ENCODE peak calls at places on chromosomes 7 and 10, in ten cellular contexts. K is left lung, Y is heart right ventricle, S is left ventricle myocardium inferior, F is AG04450, I is mesendoderm, B is cardiac muscle cell, L is adrenal gland, O is HL-60, Z is GM23248. A is an unnamed sample.

GRCh38 chr7:108455524-108455832 is 758 bp downstream of the NRCAM start:
- DNase-seq in L (peak; percentile 70), B (no peak), F (no peak), S (no peak), Z (no peak), Y (no peak), K (no peak), I (no peak), O (no peak), A (peak; percentile 37)

GRCh38 chr7:100353685-100354330 is 4.1 kb upstream of the PILRB start:
- DNase-seq in K (no peak), O (no peak), B (no peak), F (no peak), S (no peak), L (peak; percentile 46), I (no peak), Z (no peak), Y (no peak), A (no peak)

GRCh38 chr10:69124558-69125121 is 662 bp downstream of the VPS26A start:
- DNase-seq in S (peak; percentile 34), Z (peak; percentile 80), O (peak; percentile 76), F (peak; percentile 11), Y (peak; percentile 40), K (peak; percentile 59), L (peak; percentile 74), I (peak; percentile 77), B (peak; percentile 70), A (peak; percentile 55)

GRCh38 chr10:17228081-17229015 is at the start of gene VIM:
- DNase-seq in L (peak; percentile 93), O (peak; percentile 79), S (peak; percentile 88), F (peak; percentile 84), I (peak; percentile 97), Y (peak; percentile 92), B (peak; percentile 86), K (peak; percentile 93), Z (peak; percentile 100), A (peak; percentile 95)

GRCh38 chr7:26704036-26704435 is 160.4 kb downstream of the SKAP2 start:
- DNase-seq in F (no peak), L (no peak), K (no peak), O (no peak), S (no peak), Z (no peak), Y (no peak), I (no peak), B (no peak), A (no peak)

GRCh38 chr7:128104109-128104742 is 73.0 kb upstream of the LRRC4 start:
- DNase-seq in F (no peak), Z (peak; percentile 62), S (peak; percentile 26), B (no peak), Y (peak; percentile 29), L (no peak), I (no peak), K (no peak), O (peak; percentile 77), A (no peak)

GRCh38 chr10:14601872-14602725 is 172.6 kb downstream of the FAM107B start:
- DNase-seq in Y (no peak), K (peak; percentile 69), F (no peak), B (no peak), O (peak; percentile 73), S (no peak), L (peak; percentile 74), I (peak; percentile 62), Z (peak; percentile 88), A (no peak)

GRCh38 chr7:17599733-17600685 is 301.6 kb downstream of the AHR start:
- DNase-seq in K (no peak), L (no peak), Y (no peak), B (no peak), F (peak; percentile 80), Z (peak; percentile 92), O (no peak), I (no peak), S (no peak), A (peak; percentile 47)

GRCh38 chr7:117138474-117138873 is 184.4 kb downstream of the WNT2 start:
- DNase-seq in Z (no peak), B (no peak), I (no peak), K (no peak), F (no peak), Y (no peak), L (no peak), S (no peak), O (no peak), A (no peak)

GRCh38 chr7:28160551-28160991 is 20.0 kb downstream of the JAZF1 start:
- DNase-seq in L (no peak), B (no peak), K (no peak), F (no peak), Y (no peak), Z (peak; percentile 40), S (no peak), O (no peak), I (peak; percentile 72), A (no peak)

GRCh38 chr7:158318511-158318913 is 269.1 kb downstream of the PTPRN2 start:
- DNase-seq in B (no peak), O (no peak), F (no peak), Y (no peak), S (no peak), I (peak; percentile 42), K (no peak), Z (no peak), L (no peak), A (no peak)

GRCh38 chr7:158321936-158322615 is 265.5 kb downstream of the PTPRN2 start:
- DNase-seq in Y (no peak), F (no peak), L (no peak), O (no peak), K (no peak), B (no peak), Z (no peak), S (no peak), I (no peak), A (no peak)

GRCh38 chr7:158322616-158323530 is 264.8 kb downstream of the PTPRN2 start:
- DNase-seq in L (no peak), Y (no peak), S (no peak), O (no peak), I (no peak), Z (no peak), B (no peak), F (no peak), K (no peak), A (no peak)

GRCh38 chr7:158321056-158321700 is 266.4 kb downstream of the PTPRN2 start:
- DNase-seq in B (no peak), S (no peak), L (peak; percentile 39), K (no peak), Y (no peak), I (no peak), F (no peak), O (no peak), Z (no peak), A (no peak)

GRCh38 chr7:158320328-158320727 is 267.3 kb downstream of the PTPRN2 start:
- DNase-seq in Z (no peak), B (no peak), Y (no peak), I (no peak), L (no peak), K (no peak), S (no peak), O (no peak), F (no peak), A (no peak)
- H3K27ac ChIP-seq in Z (no peak overlapping the region), B (no peak overlapping the region), Y (no peak overlapping the region), I (no peak overlapping the region), L (no peak overlapping the region), K (no peak overlapping the region), S (no peak overlapping the region), O (no peak overlapping the region), F (no peak overlapping the region), A (no peak overlapping the region)

DNA sequence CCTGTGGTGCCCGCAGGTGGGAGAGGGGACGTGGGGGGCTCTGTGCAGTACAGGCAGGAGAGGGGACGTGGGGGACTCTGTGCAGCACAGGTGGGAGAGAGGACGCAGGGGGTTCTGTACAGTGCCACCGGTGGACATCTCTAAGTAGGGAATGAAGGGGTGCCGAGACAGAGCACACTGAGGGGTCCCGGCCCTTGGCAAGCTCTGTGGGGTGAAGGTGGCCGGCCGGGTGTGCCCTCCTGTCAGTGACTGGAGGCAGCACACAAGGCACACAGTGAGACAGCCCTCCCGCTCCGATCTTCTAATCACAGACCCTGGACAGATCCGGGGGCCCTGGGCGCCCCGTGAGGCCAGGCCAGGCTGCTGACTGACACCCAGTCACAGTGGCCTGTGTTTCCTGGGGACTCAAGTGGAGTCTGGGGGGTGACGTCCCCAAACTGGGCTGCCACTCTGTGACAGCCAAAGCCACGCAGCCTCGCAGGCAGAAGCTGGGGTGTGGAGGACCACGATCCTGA is 11.2 kb downstream of the GPR146 start:
- DNase-seq in B (no peak), F (no peak), I (no peak), S (no peak), Y (no peak), Z (no peak), K (no peak), L (no peak), O (no peak), A (no peak)
- H3K4me3 ChIP-seq in B (no peak overlapping the region), F (no peak overlapping the region), I (no peak overlapping the region), S (peak overlapping the region; percentile 69), Y (peak overlapping the region; percentile 25), Z (no peak overlapping the region), K (peak overlapping the region; percentile 40), L (no peak overlapping the region), O (no peak overlapping the region), A (no peak overlapping the region)

GRCh38 chr7:51186531-51186930 is 130.1 kb downstream of the COBL start:
- DNase-seq in Z (peak; percentile 40), F (no peak), L (no peak), B (peak; percentile 66), S (peak; percentile 44), K (no peak), I (peak; percentile 8), Y (peak; percentile 43), O (no peak), A (peak; percentile 18)
- H3K27ac ChIP-seq in Z (no peak overlapping the region), F (no peak overlapping the region), L (no peak overlapping the region), B (no peak overlapping the region), S (peak overlapping the region; percentile 88), K (no peak overlapping the region), I (no peak overlapping the region), Y (peak overlapping the region; percentile 49), O (no peak overlapping the region), A (no peak overlapping the region)

GRCh38 chr7:74292757-74293576 is 3.8 kb downstream of the CLIP2 start:
- DNase-seq in B (no peak), K (no peak), L (no peak), Z (no peak), S (no peak), O (peak; percentile 73), Y (no peak), I (no peak), F (no peak), A (no peak)
- H3K4me3 ChIP-seq in B (no peak overlapping the region), K (no peak overlapping the region), L (no peak overlapping the region), Z (no peak overlapping the region), S (no peak overlapping the region), O (peak overlapping the region; percentile 4), Y (no peak overlapping the region), I (no peak overlapping the region), F (no peak overlapping the region), A (no peak overlapping the region)

A was measured in SJCRH30.